ENCODE peak calls at places on chromosomes 6 and 20, in seven cellular contexts. S, A, K, I, J, H and P are unnamed samples.

GRCh38 chr6:161961046-161961445 is 687.2 kb upstream of the AGPAT4 start:
- DNase-seq in H (no peak), K (no peak), A (no peak), S (no peak), J (no peak), I (no peak), P (no peak)

GRCh38 chr6:105015482-105015881 is 58.6 kb downstream of the LIN28B start:
- DNase-seq in A (peak; percentile 53), K (peak; percentile 71), I (no peak), S (no peak), H (no peak), J (peak; percentile 65), P (peak; percentile 61)

GRCh38 chr20:40562031-40562430 is 127.0 kb downstream of the MAFB start:
- DNase-seq in H (no peak), A (peak; percentile 53), S (no peak), J (peak; percentile 48), I (no peak), K (peak; percentile 23), P (no peak)

GRCh38 chr6:70673601-70674000 is 5.9 kb downstream of the SMAP1 start:
- DNase-seq in S (no peak), I (no peak), J (peak; percentile 76), A (peak; percentile 29), H (no peak), K (peak; percentile 9), P (peak; percentile 55)

GRCh38 chr6:137866200-137866913 is 702 bp upstream of the TNFAIP3 start:
- DNase-seq in K (peak; percentile 72), I (peak; percentile 49), H (no peak), S (peak; percentile 35), J (peak; percentile 55), A (no peak), P (no peak)

GRCh38 chr6:33589723-33590530 is 9.9 kb upstream of the BAK1 start:
- DNase-seq in S (no peak), H (peak; percentile 87), J (peak; percentile 85), A (peak; percentile 84), I (peak; percentile 89), K (peak; percentile 58), P (peak; percentile 92)

GRCh38 chr20:10171864-10172751 is 46.5 kb upstream of the SNAP25 start:
- DNase-seq in A (peak; percentile 45), S (peak; percentile 15), H (peak; percentile 78), I (peak; percentile 66), J (peak; percentile 66), K (no peak), P (peak; percentile 25)

GRCh38 chr6:85726206-85726605 is 83.5 kb upstream of the SYNCRIP start:
- DNase-seq in J (peak; percentile 56), I (no peak), A (no peak), H (no peak), S (peak; percentile 3), K (peak; percentile 2), P (no peak)

GRCh38 chr20:2847802-2848201 is 7.3 kb downstream of the VPS16 start:
- DNase-seq in J (no peak), A (no peak), S (no peak), H (no peak), I (no peak), K (no peak), P (no peak)

GRCh38 chr6:168789699-168790098 is 348.7 kb downstream of the SMOC2 start:
- DNase-seq in J (no peak), A (no peak), S (no peak), K (peak; percentile 38), I (no peak), H (no peak), P (no peak)

DNA sequence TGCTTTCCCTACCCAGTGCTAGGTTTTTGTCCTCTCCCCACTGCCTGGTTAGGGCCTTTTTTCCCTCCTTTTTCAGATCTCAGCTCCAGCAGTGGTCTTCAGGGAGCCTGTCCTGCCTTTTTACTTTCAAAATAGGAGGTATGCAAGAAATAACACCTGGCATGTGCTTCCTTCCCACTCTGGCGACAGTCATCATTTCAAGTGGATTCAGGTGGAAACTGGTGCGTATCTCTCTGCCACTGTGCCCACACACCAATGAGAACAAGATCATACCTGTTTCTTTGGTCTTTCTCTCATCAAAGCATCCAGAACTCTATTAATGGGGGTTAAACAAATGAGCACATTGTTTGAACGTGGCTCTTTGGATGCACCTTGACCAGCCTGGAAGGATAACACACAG is 95.7 kb upstream of the GGTLC1 start:
- DNase-seq in K (no peak), S (no peak), H (no peak), A (no peak), I (no peak), J (no peak), P (no peak)
- H2BK5ac ChIP-seq in K (no peak overlapping the region), S (no peak overlapping the region), H (no peak overlapping the region), A (no peak overlapping the region), I (no peak overlapping the region), J (no peak overlapping the region), P (no peak overlapping the region)

DNA sequence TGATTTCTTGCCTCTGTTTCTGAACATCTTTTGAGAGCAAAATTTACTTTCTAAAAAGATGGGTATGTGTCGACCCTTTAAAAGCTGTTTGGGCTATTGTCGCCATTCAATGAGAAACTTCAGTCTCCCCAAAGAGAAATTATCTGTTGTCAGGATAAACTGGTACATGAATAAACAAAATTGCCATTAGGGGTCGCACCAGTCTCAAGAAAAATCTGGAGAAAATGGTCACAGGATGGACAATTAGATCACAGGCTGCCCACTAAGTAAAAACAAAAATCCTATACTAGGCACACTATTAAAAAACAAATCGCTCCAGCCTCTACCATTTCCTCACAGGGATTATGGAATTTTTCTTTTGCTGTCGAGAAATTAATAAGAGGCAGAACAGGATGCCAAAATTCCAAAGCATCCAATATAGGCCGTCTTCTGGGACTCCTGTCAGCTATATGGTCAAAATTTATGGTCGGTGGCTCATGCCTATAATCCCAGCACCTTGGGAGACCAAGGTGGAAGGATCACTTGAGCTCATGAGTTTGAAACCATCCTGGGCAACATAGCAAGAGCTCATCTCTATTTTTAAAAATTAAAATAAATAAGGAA is 5.5 kb upstream of the HLA-E start:
- DNase-seq in H (no peak), A (peak; percentile 73), I (no peak), S (peak; percentile 49), J (peak; percentile 50), K (peak; percentile 85), P (peak; percentile 74)
- H2BK5ac ChIP-seq in H (no peak overlapping the region), A (no peak overlapping the region), I (no peak overlapping the region), S (no peak overlapping the region), J (no peak overlapping the region), K (no peak overlapping the region), P (no peak overlapping the region)

GRCh38 chr20:20520776-20521175 is 152.9 kb downstream of the INSM1 start:
- DNase-seq in S (no peak), H (no peak), K (peak; percentile 86), A (peak; percentile 69), I (no peak), J (no peak), P (peak; percentile 60)
- H2BK5ac ChIP-seq in S (no peak overlapping the region), H (no peak overlapping the region), K (no peak overlapping the region), A (no peak overlapping the region), I (no peak overlapping the region), J (no peak overlapping the region), P (no peak overlapping the region)

DNA sequence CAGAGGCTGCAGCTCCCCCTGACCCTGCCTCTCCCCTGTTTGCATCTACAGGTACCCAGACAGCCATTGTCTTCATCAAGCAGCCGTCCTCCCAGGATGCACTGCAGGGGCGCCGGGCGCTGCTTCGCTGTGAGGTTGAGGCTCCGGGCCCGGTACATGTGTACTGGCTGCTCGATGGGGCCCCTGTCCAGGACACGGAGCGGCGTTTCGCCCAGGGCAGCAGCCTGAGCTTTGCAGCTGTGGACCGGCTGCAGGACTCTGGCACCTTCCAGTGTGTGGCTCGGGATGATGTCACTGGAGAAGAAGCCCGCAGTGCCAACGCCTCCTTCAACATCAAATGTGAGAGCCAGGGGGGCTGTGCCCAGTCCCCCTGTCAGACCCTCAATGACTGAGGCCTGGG is 42.1 kb upstream of the SRF start:
- DNase-seq in A (no peak), I (no peak), H (no peak), K (no peak), S (no peak), J (no peak), P (no peak)
- H2BK5ac ChIP-seq in A (no peak overlapping the region), I (no peak overlapping the region), H (no peak overlapping the region), K (no peak overlapping the region), S (no peak overlapping the region), J (no peak overlapping the region), P (no peak overlapping the region)

GRCh38 chr20:23923311-23923710 is 43.8 kb upstream of the CST5 start:
- DNase-seq in J (no peak), A (no peak), I (no peak), S (no peak), H (no peak), K (no peak), P (no peak)
- H2BK5ac ChIP-seq in J (no peak overlapping the region), A (no peak overlapping the region), I (no peak overlapping the region), S (no peak overlapping the region), H (no peak overlapping the region), K (no peak overlapping the region), P (no peak overlapping the region)

GRCh38 chr6:156825475-156825874 is 48.3 kb downstream of the ARID1B start:
- DNase-seq in H (no peak), S (no peak), J (no peak), K (peak; percentile 98), I (no peak), A (no peak), P (no peak)

GRCh38 chr6:156824142-156824541 is 47.0 kb downstream of the ARID1B start:
- DNase-seq in A (no peak), K (no peak), S (no peak), H (no peak), I (no peak), J (no peak), P (no peak)

GRCh38 chr6:156828280-156828703 is 51.1 kb downstream of the ARID1B start:
- DNase-seq in S (no peak), H (no peak), I (no peak), A (peak; percentile 92), J (peak; percentile 91), K (peak; percentile 48), P (peak; percentile 91)

GRCh38 chr6:156827382-156827781 is 50.2 kb downstream of the ARID1B start:
- DNase-seq in I (no peak), K (no peak), A (no peak), H (no peak), J (no peak), S (no peak), P (no peak)

GRCh38 chr6:156826290-156826955 is 49.2 kb downstream of the ARID1B start:
- DNase-seq in A (no peak), K (peak; percentile 46), S (no peak), H (no peak), I (no peak), J (peak; percentile 59), P (no peak)
- H2BK5ac ChIP-seq in A (no peak overlapping the region), K (no peak overlapping the region), S (no peak overlapping the region), H (no peak overlapping the region), I (no peak overlapping the region), J (no peak overlapping the region), P (no peak overlapping the region)